ENCODE peak calls at places on chromosomes 3 and 15, in eight cellular contexts. O is AG08396, P is NCI-H1092, I is lower lobe of right lung, B is AG08395, Z is AG04450, J is heart right ventricle, W is T-helper 17 cell. V is an unnamed sample.

GRCh38 chr15:40857601-40858351 is 13.9 kb downstream of the SPINT1 start:
- DNase-seq in O (peak), P (peak), I (peak), B (peak), Z (peak), J (peak), W (peak), V (peak)

GRCh38 chr3:132662212-132662611 is 2.1 kb downstream of the UBA5 start:
- DNase-seq in O (no peak), P (no peak), I (no peak), B (no peak), Z (no peak), J (no peak), W (no peak), V (no peak)

GRCh38 chr3:177431525-177432255 is 234.4 kb upstream of the TBL1XR1 start:
- DNase-seq in O (no peak), P (no peak), I (no peak), B (no peak), Z (no peak), J (no peak), W (no peak), V (no peak)

GRCh38 chr3:117101697-117102096 is 392.1 kb downstream of the TUSC7 start:
- DNase-seq in O (no peak), P (no peak), I (no peak), B (no peak), Z (no peak), J (no peak), W (no peak), V (no peak)

GRCh38 chr3:66038726-66039589 is at the start of gene MAGI1:
- DNase-seq in O (peak), P (peak), I (peak), B (peak), Z (peak), J (peak), W (no peak), V (peak)

GRCh38 chr15:64912379-64912778 is 677 bp downstream of the ANKDD1A start:
- DNase-seq in O (no peak), P (no peak), I (no peak), B (no peak), Z (no peak), J (no peak), W (no peak), V (no peak)

GRCh38 chr3:134476306-134476705 is 9.5 kb downstream of the ANAPC13 start:
- DNase-seq in O (no peak), P (no peak), I (no peak), B (no peak), Z (no peak), J (no peak), W (no peak), V (no peak)

GRCh38 chr3:100536093-100536492 is 43.7 kb downstream of the TMEM45A start:
- DNase-seq in O (no peak), P (no peak), I (no peak), B (no peak), Z (no peak), J (no peak), W (no peak), V (no peak)

GRCh38 chr3:93979850-93980677 is at the start of gene ARL13B:
- DNase-seq in O (peak), P (peak), I (peak), B (peak), Z (peak), J (peak), W (peak), V (peak)

GRCh38 chr3:87128006-87128405 is 99.1 kb upstream of the CHMP2B start:
- DNase-seq in O (no peak), P (no peak), I (no peak), B (no peak), Z (no peak), J (no peak), W (no peak), V (no peak)

GRCh38 chr3:11624161-11624560 is 19.6 kb downstream of the VGLL4 start:
- DNase-seq in O (no peak), P (no peak), I (no peak), B (no peak), Z (no peak), J (no peak), W (peak), V (no peak)

GRCh38 chr3:197298858-197299854 is 744 bp upstream of the DLG1 start:
- DNase-seq in O (peak), P (no peak), I (peak), B (no peak), Z (no peak), J (peak), W (no peak), V (no peak)

GRCh38 chr3:188262913-188263683 is 109.1 kb downstream of the LPP start:
- DNase-seq in O (no peak), P (no peak), I (no peak), B (peak), Z (no peak), J (peak), W (no peak), V (peak)

GRCh38 chr3:4866841-4867240 is 112.4 kb upstream of the BHLHE40 start:
- DNase-seq in O (peak), P (no peak), I (no peak), B (peak), Z (no peak), J (peak), W (no peak), V (no peak)

GRCh38 chr15:32794973-32795372 is 77.2 kb downstream of the GREM1 start:
- DNase-seq in O (no peak), P (no peak), I (no peak), B (no peak), Z (no peak), J (no peak), W (no peak), V (no peak)

GRCh38 chr15:48481802-48482201 is 150.6 kb downstream of the DUT start:
- DNase-seq in O (no peak), P (no peak), I (no peak), B (no peak), Z (peak), J (no peak), W (no peak), V (no peak)

GRCh38 chr3:125683067-125683844 is 88.0 kb upstream of the OSBPL11 start:
- DNase-seq in O (no peak), P (peak), I (no peak), B (no peak), Z (no peak), J (peak), W (no peak), V (no peak)

GRCh38 chr15:100778831-100779288 is 100.8 kb upstream of the ALDH1A3 start:
- DNase-seq in O (no peak), P (no peak), I (no peak), B (no peak), Z (no peak), J (peak), W (no peak), V (peak)

GRCh38 chr3:24192469-24193056 is 247.5 kb downstream of the NR1D2 start:
- DNase-seq in O (no peak), P (no peak), I (no peak), B (no peak), Z (no peak), J (no peak), W (no peak), V (no peak)

GRCh38 chr15:76433798-76434400 is 97.3 kb downstream of the ISL2 start:
- DNase-seq in O (peak), P (no peak), I (no peak), B (peak), Z (no peak), J (no peak), W (no peak), V (no peak)

GRCh38 chr3:188939799-188940198 is 232.0 kb upstream of the TPRG1 start:
- DNase-seq in O (no peak), P (no peak), I (no peak), B (no peak), Z (no peak), J (no peak), W (no peak), V (no peak)

GRCh38 chr3:127831723-127832172 is 9.4 kb upstream of the MGLL start:
- DNase-seq in O (peak), P (no peak), I (peak), B (peak), Z (no peak), J (peak), W (no peak), V (no peak)

GRCh38 chr3:72487078-72487765 is 361.0 kb downstream of the SHQ1 start:
- DNase-seq in O (peak), P (no peak), I (peak), B (peak), Z (peak), J (peak), W (no peak), V (no peak)

GRCh38 chr3:64331605-64332004 is 106.3 kb upstream of the PRICKLE2 start:
- DNase-seq in O (no peak), P (no peak), I (no peak), B (no peak), Z (no peak), J (no peak), W (no peak), V (no peak)

GRCh38 chr3:4547799-4548198 is 54.7 kb downstream of the ITPR1 start:
- DNase-seq in O (no peak), P (no peak), I (no peak), B (no peak), Z (no peak), J (no peak), W (no peak), V (no peak)

GRCh38 chr15:50236433-50236832 is 29.1 kb downstream of the HDC start:
- DNase-seq in O (no peak), P (no peak), I (no peak), B (no peak), Z (no peak), J (no peak), W (no peak), V (no peak)

GRCh38 chr3:58999134-58999778 is 50.6 kb downstream of the CFAP20DC start:
- DNase-seq in O (no peak), P (no peak), I (no peak), B (no peak), Z (no peak), J (no peak), W (no peak), V (no peak)

GRCh38 chr3:105145516-105145915 is 221.2 kb upstream of the ALCAM start:
- DNase-seq in O (no peak), P (no peak), I (no peak), B (no peak), Z (no peak), J (no peak), W (no peak), V (no peak)

GRCh38 chr3:45642731-45643152 is 46.5 kb upstream of the SACM1L start:
- DNase-seq in O (peak), P (peak), I (peak), B (peak), Z (no peak), J (no peak), W (no peak), V (no peak)

GRCh38 chr3:38347421-38348200 is 1.0 kb downstream of the XYLB start:
- DNase-seq in O (no peak), P (no peak), I (no peak), B (no peak), Z (no peak), J (no peak), W (no peak), V (no peak)

GRCh38 chr3:48433472-48434118 is 3.7 kb upstream of the PLXNB1 start:
- DNase-seq in O (no peak), P (no peak), I (no peak), B (peak), Z (no peak), J (no peak), W (no peak), V (no peak)

GRCh38 chr3:183502782-183503181 is 52.7 kb downstream of the KLHL6 start:
- DNase-seq in O (no peak), P (no peak), I (no peak), B (peak), Z (no peak), J (no peak), W (no peak), V (peak)

V was measured in posterior cingulate gyrus.